ENCODE peak calls at places on chromosomes 1 and 21, in five cellular contexts. J, E, K, T and Q are unnamed samples.

GRCh38 chr1:233081686-233082085 is 131.3 kb downstream of the NTPCR start:
- DNase-seq in J (peak), E (peak), K (no peak), T (no peak), Q (no peak)

GRCh38 chr1:230141002-230141648 is 74.1 kb downstream of the GALNT2 start:
- DNase-seq in J (no peak), E (peak), K (no peak), T (no peak), Q (no peak)

GRCh38 chr1:209597496-209597895 is 14.0 kb downstream of the CAMK1G start:
- DNase-seq in J (no peak), E (no peak), K (no peak), T (no peak), Q (no peak)

GRCh38 chr1:203278885-203279406 is 26.4 kb upstream of the BTG2 start:
- DNase-seq in J (no peak), E (no peak), K (no peak), T (no peak), Q (no peak)

GRCh38 chr1:67853704-67854103 is 20.4 kb upstream of the GNG12 start:
- DNase-seq in J (peak), E (peak), K (peak), T (no peak), Q (peak)

GRCh38 chr1:21451212-21451611 is 11.3 kb downstream of the NBPF3 start:
- DNase-seq in J (no peak), E (peak), K (no peak), T (no peak), Q (no peak)

GRCh38 chr1:97070366-97070765 is 348.8 kb downstream of the PTBP2 start:
- DNase-seq in J (no peak), E (peak), K (no peak), T (no peak), Q (no peak)

GRCh38 chr21:46191257-46191685 is 7.0 kb upstream of the SPATC1L start:
- DNase-seq in J (peak), E (peak), K (peak), T (no peak), Q (no peak)

GRCh38 chr1:78102916-78103315 is 57.1 kb downstream of the GIPC2 start:
- DNase-seq in J (no peak), E (peak), K (no peak), T (no peak), Q (no peak)

GRCh38 chr21:16751705-16752104 is 761.1 kb upstream of the CXADR start:
- DNase-seq in J (no peak), E (no peak), K (no peak), T (no peak), Q (no peak)

GRCh38 chr1:224377676-224378006 is 21.0 kb downstream of the CNIH4 start:
- DNase-seq in J (no peak), E (peak), K (no peak), T (peak), Q (no peak)

GRCh38 chr1:206708882-206709281 is 24.2 kb downstream of the MAPKAPK2 start:
- DNase-seq in J (no peak), E (no peak), K (no peak), T (no peak), Q (no peak)

GRCh38 chr1:10771789-10772188 is 24.7 kb downstream of the CASZ1 start:
- DNase-seq in J (no peak), E (no peak), K (no peak), T (no peak), Q (no peak)

GRCh38 chr21:43333301-43334062 is 93.4 kb downstream of the SIK1 start:
- DNase-seq in J (no peak), E (peak), K (no peak), T (no peak), Q (peak)

GRCh38 chr1:223837687-223838086 is 8.1 kb downstream of the TP53BP2 start:
- DNase-seq in J (no peak), E (no peak), K (no peak), T (no peak), Q (no peak)

GRCh38 chr1:224852901-224853568 is 76.4 kb upstream of the DNAH14 start:
- DNase-seq in J (peak), E (peak), K (peak), T (peak), Q (peak)

GRCh38 chr21:38129711-38130110 is 127.1 kb upstream of the KCNJ15 start:
- DNase-seq in J (no peak), E (no peak), K (no peak), T (no peak), Q (no peak)

GRCh38 chr21:16116067-16116466 is 386.3 kb downstream of the USP25 start:
- DNase-seq in J (no peak), E (no peak), K (no peak), T (no peak), Q (no peak)

GRCh38 chr1:59674605-59675004 is 140.1 kb upstream of the HOOK1 start:
- DNase-seq in J (no peak), E (peak), K (no peak), T (no peak), Q (no peak)

GRCh38 chr1:43653339-43653738 is 3.4 kb downstream of the KDM4A start:
- DNase-seq in J (no peak), E (peak), K (peak), T (peak), Q (peak)

GRCh38 chr1:202159534-202160371 is 649 bp downstream of the PTPN7 start:
- DNase-seq in J (no peak), E (no peak), K (peak), T (no peak), Q (no peak)

GRCh38 chr1:20936621-20937020 is 149.5 kb upstream of the HP1BP3 start:
- DNase-seq in J (no peak), E (peak), K (no peak), T (no peak), Q (no peak)

GRCh38 chr1:84116558-84116957 is 27.5 kb upstream of the PRKACB start:
- DNase-seq in J (no peak), E (no peak), K (no peak), T (no peak), Q (no peak)

GRCh38 chr1:27970401-27970800 is 10.6 kb downstream of the XKR8 start:
- DNase-seq in J (no peak), E (peak), K (no peak), T (no peak), Q (no peak)

GRCh38 chr1:150082494-150082893 is 14.9 kb downstream of the VPS45 start:
- DNase-seq in J (no peak), E (no peak), K (no peak), T (no peak), Q (no peak)

GRCh38 chr1:205663286-205663994 is 16.9 kb downstream of the SLC45A3 start:
- DNase-seq in J (no peak), E (no peak), K (no peak), T (no peak), Q (no peak)

GRCh38 chr1:226038661-226039060 is 23.9 kb upstream of the H3-3A start:
- DNase-seq in J (no peak), E (no peak), K (no peak), T (no peak), Q (no peak)

GRCh38 chr1:192008281-192008825 is 149.9 kb upstream of the RGS18 start:
- DNase-seq in J (no peak), E (no peak), K (no peak), T (no peak), Q (no peak)

GRCh38 chr1:29639741-29640427 is 403.6 kb downstream of the PTPRU start:
- DNase-seq in J (no peak), E (peak), K (no peak), T (no peak), Q (no peak)

GRCh38 chr1:221845650-221846371 is 103.9 kb upstream of the DUSP10 start:
- DNase-seq in J (no peak), E (peak), K (no peak), T (no peak), Q (peak)

GRCh38 chr1:245856944-245857531 is 650.0 kb downstream of the SMYD3 start:
- DNase-seq in J (no peak), E (peak), K (no peak), T (no peak), Q (peak)

GRCh38 chr1:244435562-244436205 is 16.0 kb downstream of the ADSS2 start:
- DNase-seq in J (no peak), E (peak), K (no peak), T (no peak), Q (peak)

GRCh38 chr21:28177008-28177603 is 815.6 kb downstream of the LTN1 start:
- DNase-seq in J (no peak), E (peak), K (no peak), T (no peak), Q (no peak)

GRCh38 chr1:225498539-225499135 is 70.8 kb upstream of the LBR start:
- DNase-seq in J (no peak), E (peak), K (no peak), T (no peak), Q (no peak)

GRCh38 chr1:54153548-54154439 is 994 bp upstream of the CDCP2 start:
- DNase-seq in J (no peak), E (peak), K (no peak), T (no peak), Q (no peak)

GRCh38 chr1:53411541-53412152 is 47.6 kb upstream of the DMRTB1 start:
- DNase-seq in J (no peak), E (peak), K (no peak), T (no peak), Q (no peak)

GRCh38 chr1:152034324-152034653 is 2.5 kb downstream of the S100A11 start:
- DNase-seq in J (no peak), E (no peak), K (no peak), T (no peak), Q (no peak)

GRCh38 chr21:33121715-33122475 is 52.0 kb downstream of the OLIG1 start:
- DNase-seq in J (peak), E (peak), K (peak), T (no peak), Q (no peak)

DNA sequence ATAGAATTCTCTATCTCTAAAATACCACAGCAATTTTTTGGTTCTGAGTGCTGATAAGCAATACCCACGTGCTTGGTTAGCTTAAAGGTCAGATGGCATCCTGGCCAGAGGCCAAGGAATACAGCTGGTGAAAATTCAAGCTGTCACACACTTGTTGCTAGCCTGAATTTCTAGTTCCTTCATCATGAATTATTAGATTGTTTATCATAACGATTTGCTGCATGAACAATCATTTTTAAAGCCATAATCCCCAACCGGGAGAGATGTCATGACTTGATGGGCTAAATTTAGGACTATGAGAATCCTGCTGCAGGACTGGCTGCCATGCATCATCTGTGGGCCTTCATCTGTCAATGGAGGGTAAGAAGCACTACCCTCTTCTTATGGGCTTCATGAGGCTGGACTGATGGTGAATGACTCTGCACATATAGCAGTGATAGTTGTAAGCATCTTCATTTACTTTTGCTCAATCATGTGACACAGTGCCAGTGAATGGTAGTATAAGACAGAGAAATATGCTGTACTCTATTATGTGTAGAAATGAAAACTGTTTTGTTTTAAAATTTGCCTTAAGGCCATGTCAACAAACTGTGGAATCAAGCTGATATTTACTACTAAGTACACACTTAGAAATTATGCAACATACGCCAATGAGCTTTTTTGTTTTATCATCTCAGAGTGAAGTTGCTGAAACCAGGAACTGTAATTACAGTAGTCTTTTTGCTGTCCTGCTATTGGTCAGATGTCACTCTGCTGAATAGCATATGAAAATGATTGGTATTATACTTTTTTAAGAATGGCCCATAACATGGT is 80.5 kb upstream of the RALGPS2 start:
- DNase-seq in J (peak), E (peak), K (no peak), T (no peak), Q (no peak)
- TF ChIP-seq RCOR1 in J (peak), E (no peak), K (no peak), T (no peak), Q (no peak)

GRCh38 chr21:34981793-34982192 is 67.3 kb downstream of the RUNX1 start:
- DNase-seq in J (no peak), E (no peak), K (no peak), T (no peak), Q (no peak)
- TF ChIP-seq RCOR1 in J (no peak), E (no peak), K (no peak), T (no peak), Q (no peak)

GRCh38 chr1:15075175-15075574 is 78.4 kb upstream of the TMEM51 start:
- DNase-seq in J (no peak), E (no peak), K (no peak), T (no peak), Q (no peak)

GRCh38 chr1:15068997-15069396 is 84.5 kb upstream of the TMEM51 start:
- DNase-seq in J (no peak), E (no peak), K (no peak), T (no peak), Q (no peak)

GRCh38 chr1:15070145-15070748 is 83.3 kb upstream of the TMEM51 start:
- DNase-seq in J (no peak), E (no peak), K (no peak), T (no peak), Q (no peak)

GRCh38 chr1:15073799-15074308 is 79.7 kb upstream of the TMEM51 start:
- DNase-seq in J (no peak), E (no peak), K (no peak), T (no peak), Q (no peak)

GRCh38 chr1:15071936-15072335 is 81.6 kb upstream of the TMEM51 start:
- DNase-seq in J (no peak), E (no peak), K (no peak), T (no peak), Q (no peak)
- TF ChIP-seq RCOR1 in J (no peak), E (no peak), K (no peak), T (no peak), Q (no peak)

GRCh38 chr1:159014851-159015250 is 5.1 kb downstream of the IFI16 start:
- DNase-seq in J (no peak), E (no peak), K (no peak), T (no peak), Q (no peak)

GRCh38 chr1:159012495-159012894 is 2.8 kb downstream of the IFI16 start:
- DNase-seq in J (no peak), E (peak), K (no peak), T (peak), Q (no peak)

GRCh38 chr1:159011701-159012100 is 2.0 kb downstream of the IFI16 start:
- DNase-seq in J (no peak), E (no peak), K (no peak), T (no peak), Q (no peak)

GRCh38 chr1:159014003-159014571 is 4.4 kb downstream of the IFI16 start:
- DNase-seq in J (no peak), E (no peak), K (no peak), T (no peak), Q (no peak)

DNA sequence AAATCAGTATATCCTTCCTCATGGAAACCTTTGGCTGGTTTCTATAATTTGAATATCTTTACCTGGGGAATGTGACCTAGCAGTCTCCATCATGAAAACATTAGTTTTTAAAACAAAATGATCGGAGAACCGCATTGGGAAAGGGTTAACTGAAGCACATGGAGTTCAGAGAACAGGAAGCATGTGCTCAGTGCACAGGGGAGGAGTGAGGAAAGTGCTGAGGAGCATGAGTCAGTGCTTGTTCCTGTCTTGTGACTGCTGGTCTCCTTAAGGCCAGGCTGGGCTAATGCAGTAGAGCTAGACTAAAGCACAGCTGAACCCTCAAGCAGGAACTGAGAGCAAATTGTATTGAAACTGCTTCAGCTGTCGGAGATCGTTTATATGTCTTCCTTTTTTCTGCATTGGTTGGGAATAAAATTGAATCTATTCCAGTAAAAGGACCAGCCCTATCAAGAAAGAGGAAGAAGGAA is 5.8 kb downstream of the IFI16 start:
- DNase-seq in J (no peak), E (peak), K (no peak), T (peak), Q (peak)
- TF ChIP-seq RCOR1 in J (no peak), E (no peak), K (no peak), T (no peak), Q (no peak)

GRCh38 chr1:113195115-113195845 is 122.3 kb downstream of the LRIG2 start:
- DNase-seq in J (no peak), E (no peak), K (peak), T (no peak), Q (no peak)
- TF ChIP-seq RCOR1 in J (no peak), E (no peak), K (no peak), T (no peak), Q (no peak)

DNA sequence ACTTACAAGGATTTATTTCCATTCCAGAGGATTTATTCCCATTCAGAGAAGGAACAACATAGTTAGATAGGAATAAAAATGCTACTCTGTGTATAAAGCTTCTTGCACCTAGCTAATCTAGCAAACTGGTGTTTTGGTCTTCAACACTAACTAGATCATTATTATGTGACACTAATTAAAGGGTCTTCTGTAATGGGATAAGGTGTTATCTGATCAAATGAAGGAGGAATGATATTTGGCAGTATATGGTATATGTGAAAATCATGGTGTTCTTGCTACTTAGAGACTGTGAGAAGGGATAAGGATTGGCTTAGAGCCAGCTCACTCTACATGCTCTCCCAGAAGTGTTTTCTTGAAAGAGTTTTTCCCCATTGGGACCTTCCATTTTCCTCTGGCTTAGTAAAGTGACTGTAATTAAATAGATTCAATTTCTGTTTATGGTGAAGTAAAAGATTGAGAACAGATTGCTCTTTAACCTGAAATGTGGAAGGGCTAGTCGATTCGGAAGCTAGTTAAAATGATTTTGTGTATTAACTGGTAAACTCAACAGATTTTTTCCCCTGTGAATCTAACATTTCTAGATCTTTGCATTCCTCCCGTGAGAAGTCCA is 71.2 kb upstream of the RGL1 start:
- DNase-seq in J (no peak), E (no peak), K (no peak), T (no peak), Q (no peak)
- TF ChIP-seq RCOR1 in J (no peak), E (no peak), K (no peak), T (no peak), Q (no peak)

GRCh38 chr1:155218854-155219591 is 10.5 kb downstream of the MTX1 start:
- DNase-seq in J (peak), E (peak), K (peak), T (no peak), Q (peak)
- TF ChIP-seq RCOR1 in J (peak), E (no peak), K (no peak), T (no peak), Q (no peak)

GRCh38 chr1:117268926-117269378 is 58.2 kb upstream of the VTCN1 start:
- DNase-seq in J (peak), E (no peak), K (no peak), T (no peak), Q (no peak)

GRCh38 chr1:117262976-117263375 is 52.2 kb upstream of the VTCN1 start:
- DNase-seq in J (no peak), E (no peak), K (no peak), T (no peak), Q (no peak)

GRCh38 chr1:117271129-117271528 is 60.4 kb upstream of the VTCN1 start:
- DNase-seq in J (no peak), E (no peak), K (no peak), T (no peak), Q (no peak)

GRCh38 chr1:117271959-117272358 is 61.2 kb upstream of the VTCN1 start:
- DNase-seq in J (no peak), E (no peak), K (no peak), T (no peak), Q (no peak)

GRCh38 chr1:117267232-117267774 is 56.6 kb upstream of the VTCN1 start:
- DNase-seq in J (no peak), E (no peak), K (no peak), T (no peak), Q (no peak)
- TF ChIP-seq RCOR1 in J (no peak), E (no peak), K (no peak), T (no peak), Q (no peak)